ENCODE peak calls at places on chromosomes 5 and 9, in nine cellular contexts. One of them, this sample, is unnamed.
A peak's percentile ranks its signal among the peaks of the same experiment; 100 is the strongest.

GRCh38 chr9:77462066-77462465 is 186.1 kb downstream of the GNA14 start:
- DNase-seq in PC-3: no peak
- DNase-seq in cardiac fibroblast: no peak
- DNase-seq in mammary epithelial cell: no peak
- DNase-seq in NB4: no peak
- DNase-seq in fibroblast of the aortic adventitia: no peak
- DNase-seq in testis: no peak
- DNase-seq in heart left ventricle: no peak
- DNase-seq in lower leg skin: no peak
- DNase-seq in this sample: no peak

GRCh38 chr9:127825319-127826051 is 22.8 kb downstream of the FPGS start:
- DNase-seq in lower leg skin: no peak
- DNase-seq in testis: peak; percentile 72
- DNase-seq in NB4: peak; percentile 39
- DNase-seq in heart left ventricle: peak; percentile 72
- DNase-seq in PC-3: no peak
- DNase-seq in mammary epithelial cell: no peak
- DNase-seq in fibroblast of the aortic adventitia: no peak
- DNase-seq in cardiac fibroblast: no peak
- DNase-seq in this sample: no peak

GRCh38 chr5:147398860-147399259 is 111.0 kb downstream of the DPYSL3 start:
- DNase-seq in heart left ventricle: no peak
- DNase-seq in testis: no peak
- DNase-seq in NB4: no peak
- DNase-seq in PC-3: no peak
- DNase-seq in lower leg skin: no peak
- DNase-seq in fibroblast of the aortic adventitia: no peak
- DNase-seq in cardiac fibroblast: no peak
- DNase-seq in mammary epithelial cell: no peak
- DNase-seq in this sample: no peak

GRCh38 chr5:159094745-159095144 is 5.0 kb downstream of the EBF1 start:
- DNase-seq in fibroblast of the aortic adventitia: peak; percentile 97
- DNase-seq in lower leg skin: peak; percentile 95
- DNase-seq in cardiac fibroblast: peak; percentile 98
- DNase-seq in mammary epithelial cell: no peak
- DNase-seq in heart left ventricle: peak; percentile 89
- DNase-seq in testis: peak; percentile 79
- DNase-seq in NB4: peak; percentile 93
- DNase-seq in PC-3: peak; percentile 65
- DNase-seq in this sample: peak; percentile 57

GRCh38 chr9:7094052-7094451 is 336.3 kb downstream of the KDM4C start:
- DNase-seq in heart left ventricle: no peak
- DNase-seq in fibroblast of the aortic adventitia: peak; percentile 9
- DNase-seq in mammary epithelial cell: peak; percentile 12
- DNase-seq in cardiac fibroblast: peak; percentile 28
- DNase-seq in NB4: no peak
- DNase-seq in lower leg skin: no peak
- DNase-seq in testis: peak; percentile 37
- DNase-seq in PC-3: peak; percentile 50
- DNase-seq in this sample: peak; percentile 31

GRCh38 chr5:94469889-94470288 is 148.5 kb downstream of the KIAA0825 start:
- DNase-seq in mammary epithelial cell: no peak
- DNase-seq in lower leg skin: no peak
- DNase-seq in testis: no peak
- DNase-seq in heart left ventricle: no peak
- DNase-seq in NB4: no peak
- DNase-seq in cardiac fibroblast: no peak
- DNase-seq in fibroblast of the aortic adventitia: peak; percentile 63
- DNase-seq in PC-3: no peak
- DNase-seq in this sample: no peak

GRCh38 chr5:68873198-68873597 is 220.6 kb upstream of the SLC30A5 start:
- DNase-seq in cardiac fibroblast: no peak
- DNase-seq in heart left ventricle: no peak
- DNase-seq in mammary epithelial cell: no peak
- DNase-seq in PC-3: no peak
- DNase-seq in NB4: no peak
- DNase-seq in lower leg skin: no peak
- DNase-seq in fibroblast of the aortic adventitia: no peak
- DNase-seq in testis: no peak
- DNase-seq in this sample: no peak

GRCh38 chr5:77251921-77252320 is 41.4 kb downstream of the PDE8B start:
- DNase-seq in cardiac fibroblast: no peak
- DNase-seq in fibroblast of the aortic adventitia: no peak
- DNase-seq in lower leg skin: no peak
- DNase-seq in testis: no peak
- DNase-seq in heart left ventricle: no peak
- DNase-seq in NB4: no peak
- DNase-seq in PC-3: no peak
- DNase-seq in mammary epithelial cell: no peak
- DNase-seq in this sample: peak; percentile 10

GRCh38 chr5:160289721-160290120 is 22.6 kb downstream of the CCNJL start:
- DNase-seq in NB4: peak; percentile 65
- DNase-seq in mammary epithelial cell: peak; percentile 77
- DNase-seq in lower leg skin: peak; percentile 70
- DNase-seq in PC-3: no peak
- DNase-seq in testis: no peak
- DNase-seq in heart left ventricle: no peak
- DNase-seq in cardiac fibroblast: no peak
- DNase-seq in fibroblast of the aortic adventitia: no peak
- DNase-seq in this sample: peak; percentile 82

GRCh38 chr9:15304620-15305019 is 2.4 kb downstream of the TTC39B start:
- DNase-seq in PC-3: no peak
- DNase-seq in NB4: no peak
- DNase-seq in lower leg skin: no peak
- DNase-seq in cardiac fibroblast: no peak
- DNase-seq in testis: no peak
- DNase-seq in fibroblast of the aortic adventitia: no peak
- DNase-seq in mammary epithelial cell: no peak
- DNase-seq in heart left ventricle: no peak
- DNase-seq in this sample: no peak

GRCh38 chr9:5514608-5515260 is 4.4 kb downstream of the PDCD1LG2 start:
- DNase-seq in mammary epithelial cell: no peak
- DNase-seq in testis: no peak
- DNase-seq in fibroblast of the aortic adventitia: no peak
- DNase-seq in PC-3: no peak
- DNase-seq in cardiac fibroblast: no peak
- DNase-seq in heart left ventricle: no peak
- DNase-seq in NB4: no peak
- DNase-seq in lower leg skin: no peak
- DNase-seq in this sample: no peak

GRCh38 chr5:172686111-172686510 is 45.0 kb downstream of the NEURL1B start:
- DNase-seq in mammary epithelial cell: no peak
- DNase-seq in NB4: no peak
- DNase-seq in cardiac fibroblast: no peak
- DNase-seq in lower leg skin: no peak
- DNase-seq in PC-3: peak; percentile 48
- DNase-seq in fibroblast of the aortic adventitia: no peak
- DNase-seq in testis: no peak
- DNase-seq in heart left ventricle: no peak
- DNase-seq in this sample: no peak

GRCh38 chr9:92138157-92138959 is 23.1 kb upstream of the SPTLC1 start:
- DNase-seq in PC-3: peak; percentile 72
- DNase-seq in heart left ventricle: peak; percentile 72
- DNase-seq in mammary epithelial cell: peak; percentile 30
- DNase-seq in fibroblast of the aortic adventitia: peak; percentile 63
- DNase-seq in NB4: peak; percentile 73
- DNase-seq in lower leg skin: peak; percentile 92
- DNase-seq in testis: peak; percentile 77
- DNase-seq in cardiac fibroblast: peak; percentile 69
- DNase-seq in this sample: peak; percentile 16

GRCh38 chr5:66617223-66617861 is 21.1 kb downstream of the MAST4 start:
- DNase-seq in mammary epithelial cell: no peak
- DNase-seq in cardiac fibroblast: no peak
- DNase-seq in heart left ventricle: no peak
- DNase-seq in fibroblast of the aortic adventitia: no peak
- DNase-seq in NB4: no peak
- DNase-seq in PC-3: no peak
- DNase-seq in lower leg skin: no peak
- DNase-seq in testis: no peak
- DNase-seq in this sample: no peak

GRCh38 chr9:76162751-76163500 is 231.3 kb downstream of the RFK start:
- DNase-seq in NB4: no peak
- DNase-seq in lower leg skin: no peak
- DNase-seq in fibroblast of the aortic adventitia: peak; percentile 51
- DNase-seq in PC-3: no peak
- DNase-seq in testis: peak; percentile 37
- DNase-seq in heart left ventricle: peak; percentile 29
- DNase-seq in cardiac fibroblast: no peak
- DNase-seq in mammary epithelial cell: no peak
- DNase-seq in this sample: no peak

GRCh38 chr5:173974688-173975239 is 14.2 kb upstream of the C5orf47 start:
- DNase-seq in cardiac fibroblast: no peak
- DNase-seq in testis: no peak
- DNase-seq in fibroblast of the aortic adventitia: no peak
- DNase-seq in PC-3: no peak
- DNase-seq in heart left ventricle: no peak
- DNase-seq in NB4: peak; percentile 63
- DNase-seq in mammary epithelial cell: no peak
- DNase-seq in lower leg skin: no peak
- DNase-seq in this sample: peak; percentile 33

GRCh38 chr9:31355965-31356364 is 1028.5 kb upstream of the ACO1 start:
- DNase-seq in mammary epithelial cell: peak; percentile 37
- DNase-seq in lower leg skin: no peak
- DNase-seq in fibroblast of the aortic adventitia: no peak
- DNase-seq in NB4: no peak
- DNase-seq in cardiac fibroblast: no peak
- DNase-seq in PC-3: no peak
- DNase-seq in testis: no peak
- DNase-seq in heart left ventricle: no peak
- DNase-seq in this sample: peak; percentile 38

GRCh38 chr5:134437340-134438267 is 25.9 kb upstream of the CDKN2AIPNL start:
- DNase-seq in lower leg skin: no peak
- DNase-seq in mammary epithelial cell: no peak
- DNase-seq in fibroblast of the aortic adventitia: peak; percentile 84
- DNase-seq in testis: no peak
- DNase-seq in NB4: peak; percentile 58
- DNase-seq in PC-3: peak; percentile 23
- DNase-seq in cardiac fibroblast: peak; percentile 86
- DNase-seq in heart left ventricle: no peak
- DNase-seq in this sample: peak; percentile 30

GRCh38 chr9:94139672-94140417 is 55.6 kb downstream of the PTPDC1 start:
- DNase-seq in cardiac fibroblast: peak; percentile 98
- DNase-seq in lower leg skin: peak; percentile 96
- DNase-seq in fibroblast of the aortic adventitia: peak; percentile 98
- DNase-seq in NB4: no peak
- DNase-seq in testis: peak; percentile 84
- DNase-seq in PC-3: peak; percentile 89
- DNase-seq in mammary epithelial cell: peak; percentile 84
- DNase-seq in heart left ventricle: peak; percentile 92
- DNase-seq in this sample: peak; percentile 90
- H3K4me3 ChIP-seq in cardiac fibroblast: no peak overlapping the region
- H3K4me3 ChIP-seq in lower leg skin: no peak overlapping the region
- H3K4me3 ChIP-seq in fibroblast of the aortic adventitia: peak overlapping the region; percentile 20
- H3K4me3 ChIP-seq in NB4: no peak overlapping the region
- H3K4me3 ChIP-seq in testis: no peak overlapping the region
- H3K4me3 ChIP-seq in PC-3: peak overlapping the region; percentile 59
- H3K4me3 ChIP-seq in mammary epithelial cell: peak overlapping the region; percentile 21
- H3K4me3 ChIP-seq in heart left ventricle: peak overlapping the region; percentile 24
- H3K4me3 ChIP-seq in this sample: no peak overlapping the region

GRCh38 chr9:128918921-128919320 is 1.9 kb upstream of the PHYHD1 start:
- DNase-seq in mammary epithelial cell: no peak
- DNase-seq in cardiac fibroblast: no peak
- DNase-seq in lower leg skin: no peak
- DNase-seq in fibroblast of the aortic adventitia: no peak
- DNase-seq in testis: no peak
- DNase-seq in PC-3: no peak
- DNase-seq in NB4: no peak
- DNase-seq in heart left ventricle: no peak
- DNase-seq in this sample: no peak
- TF ChIP-seq CTCF in mammary epithelial cell: no peak
- TF ChIP-seq CTCF in cardiac fibroblast: no peak
- TF ChIP-seq CTCF in lower leg skin: no peak
- TF ChIP-seq CTCF in fibroblast of the aortic adventitia: no peak
- TF ChIP-seq CTCF in testis: no peak
- TF ChIP-seq CTCF in PC-3: no peak
- TF ChIP-seq CTCF in NB4: no peak
- TF ChIP-seq CTCF in heart left ventricle: no peak
- TF ChIP-seq CTCF in this sample: no peak

GRCh38 chr9:131657890-131658752 is 81.8 kb downstream of the RAPGEF1 start:
- DNase-seq in lower leg skin: peak; percentile 43
- DNase-seq in mammary epithelial cell: peak; percentile 93
- DNase-seq in NB4: peak; percentile 84
- DNase-seq in PC-3: peak; percentile 88
- DNase-seq in fibroblast of the aortic adventitia: peak; percentile 88
- DNase-seq in heart left ventricle: no peak
- DNase-seq in cardiac fibroblast: peak; percentile 95
- DNase-seq in testis: no peak
- DNase-seq in this sample: peak; percentile 97

GRCh38 chr9:131658753-131659129 is 81.1 kb downstream of the RAPGEF1 start:
- DNase-seq in heart left ventricle: no peak
- DNase-seq in mammary epithelial cell: no peak
- DNase-seq in testis: no peak
- DNase-seq in cardiac fibroblast: no peak
- DNase-seq in fibroblast of the aortic adventitia: no peak
- DNase-seq in lower leg skin: no peak
- DNase-seq in PC-3: no peak
- DNase-seq in NB4: peak; percentile 23
- DNase-seq in this sample: no peak

GRCh38 chr9:131657031-131657377 is 82.9 kb downstream of the RAPGEF1 start:
- DNase-seq in PC-3: no peak
- DNase-seq in lower leg skin: no peak
- DNase-seq in heart left ventricle: no peak
- DNase-seq in NB4: peak; percentile 22
- DNase-seq in testis: no peak
- DNase-seq in fibroblast of the aortic adventitia: no peak
- DNase-seq in cardiac fibroblast: no peak
- DNase-seq in mammary epithelial cell: no peak
- DNase-seq in this sample: no peak

GRCh38 chr9:131656356-131657030 is 83.4 kb downstream of the RAPGEF1 start:
- DNase-seq in heart left ventricle: peak; percentile 79
- DNase-seq in NB4: peak; percentile 99
- DNase-seq in cardiac fibroblast: no peak
- DNase-seq in testis: peak; percentile 58
- DNase-seq in mammary epithelial cell: no peak
- DNase-seq in lower leg skin: peak; percentile 91
- DNase-seq in PC-3: no peak
- DNase-seq in fibroblast of the aortic adventitia: no peak
- DNase-seq in this sample: peak; percentile 96

DNA sequence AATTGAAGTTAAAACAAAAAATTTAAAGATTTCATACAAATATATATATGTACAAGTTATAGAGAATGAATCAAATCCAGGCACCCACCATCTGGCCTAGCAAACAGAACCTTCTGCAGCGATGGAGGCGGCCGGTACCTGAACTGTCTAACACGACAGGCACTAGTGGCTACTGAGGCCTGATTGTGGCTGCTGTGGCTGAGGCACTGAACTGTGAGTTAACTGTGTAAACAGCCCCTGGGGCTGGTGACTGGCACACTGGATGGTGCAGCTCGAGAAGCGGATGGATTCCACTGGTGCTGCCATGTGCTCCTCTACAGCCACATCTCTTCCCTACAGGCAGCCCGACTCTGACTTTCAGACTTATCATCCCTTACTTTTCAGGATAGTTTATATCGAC is 82.4 kb downstream of the RAPGEF1 start:
- DNase-seq in fibroblast of the aortic adventitia: no peak
- DNase-seq in heart left ventricle: no peak
- DNase-seq in PC-3: peak; percentile 53
- DNase-seq in cardiac fibroblast: no peak
- DNase-seq in testis: no peak
- DNase-seq in mammary epithelial cell: no peak
- DNase-seq in NB4: no peak
- DNase-seq in lower leg skin: no peak
- DNase-seq in this sample: peak; percentile 67
- H3K4me3 ChIP-seq in fibroblast of the aortic adventitia: no peak overlapping the region
- H3K4me3 ChIP-seq in heart left ventricle: no peak overlapping the region
- H3K4me3 ChIP-seq in PC-3: no peak overlapping the region
- H3K4me3 ChIP-seq in cardiac fibroblast: no peak overlapping the region
- H3K4me3 ChIP-seq in testis: no peak overlapping the region
- H3K4me3 ChIP-seq in mammary epithelial cell: no peak overlapping the region
- H3K4me3 ChIP-seq in NB4: no peak overlapping the region
- H3K4me3 ChIP-seq in lower leg skin: no peak overlapping the region
- H3K4me3 ChIP-seq in this sample: no peak overlapping the region

GRCh38 chr9:18429065-18429464 is 44.9 kb upstream of the ADAMTSL1 start:
- DNase-seq in mammary epithelial cell: no peak
- DNase-seq in lower leg skin: no peak
- DNase-seq in fibroblast of the aortic adventitia: peak; percentile 64
- DNase-seq in cardiac fibroblast: peak; percentile 83
- DNase-seq in NB4: peak; percentile 48
- DNase-seq in PC-3: no peak
- DNase-seq in testis: no peak
- DNase-seq in heart left ventricle: no peak
- DNase-seq in this sample: no peak
- TF ChIP-seq CTCF in mammary epithelial cell: no peak
- TF ChIP-seq CTCF in lower leg skin: no peak
- TF ChIP-seq CTCF in fibroblast of the aortic adventitia: no peak
- TF ChIP-seq CTCF in cardiac fibroblast: no peak
- TF ChIP-seq CTCF in NB4: no peak
- TF ChIP-seq CTCF in PC-3: no peak
- TF ChIP-seq CTCF in testis: no peak
- TF ChIP-seq CTCF in heart left ventricle: no peak
- TF ChIP-seq CTCF in this sample: no peak